ENCODE peak calls at places on chromosomes 7 and 10, in five cellular contexts. Q is hepatocyte; I is lung; U is stomach; H is CD8-positive, alpha-beta T cell. X is an unnamed sample. For H3K27me3, the result is how much of the 10 kb centered on the place peaks cover.

GRCh38 chr10:1050145-1050544 is 1.2 kb upstream of the IDI1 start:
- DNase-seq in U (no peak), H (no peak), Q (peak), I (no peak), X (no peak)

GRCh38 chr7:131633342-131633843 is 77.0 kb upstream of the PODXL start:
- DNase-seq in U (no peak), Q (no peak), H (no peak), I (no peak), X (no peak)

GRCh38 chr7:38411404-38411803 is 138.0 kb upstream of the TARP start:
- DNase-seq in I (no peak), H (no peak), U (no peak), Q (peak), X (no peak)

GRCh38 chr10:101567165-101568006 is 20.7 kb downstream of the POLL start:
- DNase-seq in H (no peak), U (no peak), I (no peak), Q (no peak), X (no peak)

GRCh38 chr10:33524966-33525365 is 190.5 kb upstream of the NRP1 start:
- DNase-seq in H (no peak), Q (no peak), U (no peak), I (no peak), X (no peak)

GRCh38 chr10:12980713-12981306 is 20.7 kb downstream of the CCDC3 start:
- DNase-seq in I (no peak), Q (no peak), U (no peak), H (no peak), X (no peak)

GRCh38 chr7:25517906-25518305 is 289.6 kb upstream of the NPVF start:
- DNase-seq in H (no peak), Q (no peak), U (no peak), I (no peak), X (no peak)

GRCh38 chr7:145020454-145020853 is 184.6 kb upstream of the TPK1 start:
- DNase-seq in I (no peak), Q (no peak), H (no peak), U (no peak), X (no peak)

GRCh38 chr7:155009570-155010157 is 6.7 kb upstream of the PAXIP1 start:
- DNase-seq in H (peak), U (no peak), I (no peak), Q (no peak), X (no peak)

GRCh38 chr10:114458955-114459354 is 54.7 kb upstream of the AFAP1L2 start:
- DNase-seq in Q (peak), U (peak), H (no peak), I (peak), X (peak)

GRCh38 chr10:132443605-132443997 is 46.6 kb downstream of the PWWP2B start:
- DNase-seq in I (no peak), H (peak), U (no peak), Q (peak), X (peak)

GRCh38 chr10:131982185-131982756 is 548 bp upstream of the BNIP3 start:
- DNase-seq in H (no peak), I (no peak), U (no peak), Q (no peak), X (no peak)

GRCh38 chr7:103704701-103705100 is 258.7 kb upstream of the SLC26A5 start:
- DNase-seq in Q (no peak), H (no peak), I (no peak), U (no peak), X (no peak)

GRCh38 chr10:22344781-22345300 is 455 bp upstream of the SPAG6 start:
- DNase-seq in I (no peak), Q (no peak), H (no peak), U (no peak), X (no peak)

GRCh38 chr10:96512524-96512991 is 1.2 kb downstream of the TLL2 start:
- DNase-seq in H (no peak), I (no peak), Q (peak), U (no peak), X (no peak)

GRCh38 chr10:131656009-131656408 is 244.8 kb upstream of the PPP2R2D start:
- DNase-seq in U (peak), Q (no peak), I (no peak), H (no peak), X (no peak)

GRCh38 chr10:70769121-70769520 is 16.1 kb downstream of the TBATA start:
- DNase-seq in I (no peak), H (no peak), U (peak), Q (no peak), X (no peak)

GRCh38 chr10:63699785-63700184 is 178.6 kb downstream of the REEP3 start:
- DNase-seq in Q (no peak), U (no peak), H (no peak), I (no peak), X (no peak)

GRCh38 chr7:57407125-57407524 is 42.9 kb upstream of the ZNF716 start:
- DNase-seq in H (no peak), I (peak), Q (no peak), U (no peak), X (no peak)

GRCh38 chr7:64653721-64654401 is 12.1 kb upstream of the ZNF107 start:
- DNase-seq in Q (no peak), I (no peak), H (no peak), U (no peak), X (no peak)

GRCh38 chr7:47336178-47337020 is 245.5 kb downstream of the TNS3 start:
- DNase-seq in H (no peak), Q (no peak), U (no peak), I (peak), X (peak)

GRCh38 chr10:75400163-75400768 is 1.3 kb downstream of the ZNF503 start:
- DNase-seq in Q (no peak), H (no peak), I (no peak), U (no peak), X (no peak)

GRCh38 chr10:100748251-100749058 is 3.1 kb downstream of the PAX2 start:
- DNase-seq in U (no peak), Q (no peak), I (no peak), H (no peak), X (no peak)

GRCh38 chr10:59177031-59177861 is 803 bp downstream of the PHYHIPL start:
- DNase-seq in H (no peak), I (no peak), U (no peak), Q (peak), X (peak)

GRCh38 chr10:6014241-6014761 is 37.0 kb upstream of the IL15RA start:
- DNase-seq in H (peak), I (peak), Q (peak), U (peak), X (no peak)

GRCh38 chr10:101683226-101683625 is 11.7 kb downstream of the FBXW4 start:
- DNase-seq in I (no peak), Q (no peak), U (no peak), H (no peak), X (no peak)

GRCh38 chr7:129948877-129949291 is 3.9 kb downstream of the UBE2H start:
- DNase-seq in I (peak), U (peak), H (peak), Q (peak), X (peak)

GRCh38 chr7:102331536-102332275 is 24.5 kb downstream of the SPDYE6 start:
- DNase-seq in U (no peak), Q (no peak), H (no peak), I (no peak), X (no peak)

GRCh38 chr10:21894648-21895342 is 108.7 kb downstream of the DNAJC1 start:
- DNase-seq in I (no peak), Q (no peak), U (no peak), H (no peak), X (no peak)

GRCh38 chr7:143492799-143493568 is 15.3 kb downstream of the TAS2R41 start:
- DNase-seq in I (no peak), H (no peak), Q (no peak), U (no peak), X (no peak)

DNA sequence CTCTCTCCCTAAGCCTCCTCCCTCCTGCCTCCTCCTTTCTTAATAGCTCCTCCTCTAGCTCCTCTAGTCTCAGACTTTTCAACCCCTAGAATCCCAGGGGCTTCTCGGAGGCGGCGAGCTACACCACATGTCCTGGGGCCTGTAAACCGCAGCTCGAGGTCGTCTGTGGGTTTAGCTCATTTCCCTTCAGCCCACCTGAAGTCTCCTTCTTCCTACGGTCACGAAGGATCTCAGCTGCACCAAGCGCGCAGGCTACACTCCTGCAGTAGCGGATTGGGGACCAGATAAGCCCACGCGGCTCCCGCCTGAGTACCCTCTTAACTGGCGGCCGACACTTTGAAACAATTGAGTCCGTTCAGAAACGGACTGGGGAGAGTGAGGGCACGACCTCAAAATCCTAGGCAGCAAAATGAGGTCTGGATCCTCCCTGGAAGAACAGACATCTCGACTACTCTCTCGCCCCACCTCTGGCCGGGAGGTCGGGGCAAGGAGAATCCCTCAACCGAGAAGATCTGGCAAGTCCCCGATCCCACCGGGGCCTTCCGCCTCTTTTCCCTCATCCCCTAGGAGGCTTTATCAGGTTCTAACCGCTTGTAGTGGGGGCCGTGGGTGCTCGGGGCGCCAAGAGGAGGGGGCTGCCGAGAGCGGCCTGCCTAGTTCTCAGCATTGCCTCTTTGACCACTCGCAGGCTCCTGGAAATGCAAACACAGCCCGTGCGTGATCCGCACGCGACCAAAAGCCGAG is 1.3 kb upstream of the SORCS3 start:
- DNase-seq in Q (no peak), U (no peak), I (no peak), H (no peak), X (no peak)
- H3K27me3 ChIP-seq in Q (half or more), U (half or more), I (under half), H (under half), X (under half)

DNA sequence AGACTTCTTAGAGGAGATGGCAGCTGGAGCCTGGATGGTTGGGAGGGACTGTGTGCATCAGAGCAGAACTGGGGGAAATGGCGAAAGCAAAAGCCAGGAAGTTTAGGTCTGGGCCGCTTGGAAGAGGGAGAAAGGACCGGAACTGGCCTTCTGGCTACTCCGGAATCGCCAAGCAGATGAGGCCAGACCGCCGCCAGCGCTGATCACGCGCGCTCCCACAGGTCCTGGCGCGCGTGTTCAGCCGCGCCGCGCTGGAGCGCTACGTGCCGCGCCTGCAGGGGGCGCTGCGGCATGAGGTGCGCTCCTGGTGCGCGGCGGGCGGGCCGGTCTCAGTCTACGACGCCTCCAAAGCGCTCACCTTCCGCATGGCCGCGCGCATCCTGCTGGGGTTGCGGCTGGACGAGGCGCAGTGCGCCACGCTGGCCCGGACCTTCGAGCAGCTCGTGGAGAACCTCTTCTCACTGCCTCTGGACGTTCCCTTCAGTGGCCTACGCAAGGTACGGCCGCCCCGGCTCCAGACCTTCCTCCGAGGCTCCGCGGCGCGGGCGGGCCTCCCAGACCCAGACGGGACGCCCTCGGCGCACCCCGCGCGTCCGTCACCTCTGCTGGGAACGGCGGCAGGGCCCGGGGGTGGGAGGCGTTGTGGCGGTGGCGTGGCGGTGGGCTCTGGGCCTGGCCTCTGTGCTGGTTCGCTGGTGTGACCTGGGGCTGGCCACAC is 2.1 kb downstream of the CYP26C1 start:
- DNase-seq in Q (peak), U (no peak), I (no peak), H (no peak), X (peak)
- H3K27me3 ChIP-seq in Q (half or more), U (half or more), I (under half), H (under half), X (half or more)

GRCh38 chr7:141102436-141102835 is 28.6 kb downstream of the TMEM178B start:
- DNase-seq in H (no peak), I (no peak), Q (no peak), U (no peak), X (no peak)

GRCh38 chr7:141103847-141104429 is 30.1 kb downstream of the TMEM178B start:
- DNase-seq in I (no peak), U (no peak), H (no peak), Q (no peak), X (no peak)
- H3K27me3 ChIP-seq in I (under half), U (under half), H (under half), Q (under half), X (under half)

GRCh38 chr10:44355630-44356029 is 29.3 kb downstream of the CXCL12 start:
- DNase-seq in Q (no peak), U (no peak), H (no peak), I (no peak), X (no peak)

GRCh38 chr10:44352316-44353127 is 32.4 kb downstream of the CXCL12 start:
- DNase-seq in H (no peak), Q (peak), I (no peak), U (peak), X (no peak)

GRCh38 chr10:44356139-44357115 is 28.5 kb downstream of the CXCL12 start:
- DNase-seq in H (no peak), Q (no peak), I (no peak), U (no peak), X (no peak)

GRCh38 chr10:44353128-44353390 is 31.8 kb downstream of the CXCL12 start:
- DNase-seq in I (no peak), H (no peak), Q (no peak), U (no peak), X (no peak)

GRCh38 chr10:44353721-44354120 is 31.2 kb downstream of the CXCL12 start:
- DNase-seq in H (no peak), I (no peak), U (no peak), Q (no peak), X (no peak)
- H3K27me3 ChIP-seq in H (under half), I (under half), U (under half), Q (under half), X (under half)

DNA sequence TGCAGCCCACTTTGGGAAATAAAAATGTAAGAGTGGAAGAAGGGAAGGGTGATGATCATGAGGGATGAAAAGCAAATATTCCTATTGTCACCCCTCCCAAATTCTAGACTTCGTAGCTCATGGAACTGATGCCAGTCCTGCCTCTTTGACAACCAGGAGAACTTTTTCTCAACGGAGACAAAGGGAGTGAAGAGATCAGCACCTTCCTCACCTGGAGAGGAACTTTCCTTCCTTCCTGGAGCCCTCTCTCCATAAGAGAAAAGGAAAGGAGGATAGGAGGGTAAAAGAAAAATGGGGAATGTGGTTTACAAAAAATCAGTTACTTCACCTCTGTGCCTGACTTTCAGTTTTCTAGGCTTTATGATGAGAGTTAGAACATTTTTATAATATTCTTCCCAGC is 3.4 kb downstream of the TBX20 start:
- DNase-seq in U (no peak), Q (no peak), I (no peak), H (no peak), X (no peak)
- H3K27me3 ChIP-seq in U (half or more), Q (half or more), I (under half), H (under half), X (half or more)

GRCh38 chr7:28939844-28940243 is 18.3 kb downstream of the TRIL start:
- DNase-seq in H (no peak), Q (no peak), U (no peak), I (no peak), X (no peak)
- H3K27me3 ChIP-seq in H (under half), Q (under half), U (under half), I (under half), X (under half)

X was measured in spleen.